ENCODE peak calls at places on chromosomes 5 and 9, in four cellular contexts. R is cardiac muscle cell, C is nephron progenitor cell, A is AG04450. Q is an unnamed sample.

GRCh38 chr9:101047848-101048402 is 19.4 kb downstream of the PLPPR1 start:
- DNase-seq in C (no peak), A (no peak), R (no peak), Q (no peak)

GRCh38 chr9:137673871-137674270 is 55.1 kb downstream of the EHMT1 start:
- DNase-seq in R (peak), A (no peak), C (no peak), Q (no peak)

GRCh38 chr5:33281507-33281906 is 159.3 kb upstream of the TARS1 start:
- DNase-seq in R (no peak), A (no peak), C (no peak), Q (no peak)

GRCh38 chr5:149878371-149878770 is 66.2 kb downstream of the PDE6A start:
- DNase-seq in C (no peak), A (no peak), R (peak), Q (no peak)

GRCh38 chr5:36724429-36725332 is 118.3 kb downstream of the SLC1A3 start:
- DNase-seq in A (no peak), C (no peak), R (no peak), Q (peak)

GRCh38 chr9:17063535-17064135 is 71.2 kb upstream of the CNTLN start:
- DNase-seq in C (peak), R (peak), A (peak), Q (peak)

GRCh38 chr5:124906339-124907097 is 160.1 kb upstream of the ZNF608 start:
- DNase-seq in A (peak), R (peak), C (peak), Q (no peak)

GRCh38 chr5:155700333-155700732 is 626.6 kb upstream of the SGCD start:
- DNase-seq in A (no peak), R (no peak), C (no peak), Q (no peak)

GRCh38 chr5:43353668-43354067 is 40.5 kb upstream of the HMGCS1 start:
- DNase-seq in C (no peak), R (no peak), A (no peak), Q (no peak)

GRCh38 chr9:133713960-133714495 is 24.1 kb downstream of the SARDH start:
- DNase-seq in R (no peak), A (no peak), C (no peak), Q (no peak)

GRCh38 chr9:137580958-137581331 is 2.2 kb upstream of the DPH7 start:
- DNase-seq in A (no peak), R (no peak), C (no peak), Q (no peak)

GRCh38 chr9:38027714-38028113 is 41.3 kb downstream of the SHB start:
- DNase-seq in C (no peak), R (no peak), A (no peak), Q (no peak)

GRCh38 chr5:65191554-65192126 is 290.1 kb downstream of the ADAMTS6 start:
- DNase-seq in R (peak), A (no peak), C (no peak), Q (no peak)

GRCh38 chr5:14109771-14110170 is 33.4 kb upstream of the TRIO start:
- DNase-seq in R (peak), A (no peak), C (no peak), Q (no peak)

GRCh38 chr9:98455957-98456621 is 200.6 kb upstream of the TBC1D2 start:
- DNase-seq in R (peak), C (peak), A (peak), Q (no peak)

GRCh38 chr5:107670927-107671741 is at the start of gene EFNA5:
- DNase-seq in C (peak), R (peak), A (no peak), Q (peak)

GRCh38 chr9:100111235-100111634 is 12.2 kb downstream of the INVS start:
- DNase-seq in A (peak), C (no peak), R (peak), Q (no peak)

GRCh38 chr5:57207681-57208080 is 33.8 kb downstream of the GPBP1 start:
- DNase-seq in R (no peak), A (no peak), C (no peak), Q (no peak)

GRCh38 chr5:1894243-1894642 is 11.5 kb upstream of the IRX4 start:
- DNase-seq in R (no peak), C (no peak), A (no peak), Q (no peak)

GRCh38 chr9:126722922-126723806 is 81.7 kb upstream of the ZBTB43 start:
- DNase-seq in A (no peak), C (peak), R (peak), Q (peak)

GRCh38 chr5:177194278-177194677 is 60.7 kb downstream of the NSD1 start:
- DNase-seq in C (no peak), A (peak), R (peak), Q (no peak)

GRCh38 chr9:136095028-136095494 is at the start of gene NACC2:
- DNase-seq in R (peak), A (no peak), C (peak), Q (no peak)

GRCh38 chr9:94054731-94055130 is 29.5 kb upstream of the PTPDC1 start:
- DNase-seq in R (peak), A (no peak), C (no peak), Q (no peak)

GRCh38 chr5:179791881-179792611 is 1.7 kb upstream of the LTC4S start:
- DNase-seq in C (no peak), A (no peak), R (no peak), Q (no peak)

GRCh38 chr5:94623877-94624276 is 5.4 kb downstream of the SLF1 start:
- DNase-seq in C (no peak), A (no peak), R (no peak), Q (no peak)

GRCh38 chr5:94618493-94619328 is at the start of the genes KIAA0825 and SLF1:
- DNase-seq in R (peak), A (peak), C (peak), Q (peak)

GRCh38 chr5:94620257-94620656 is 1.8 kb downstream of the SLF1 start:
- DNase-seq in C (no peak), R (no peak), A (no peak), Q (no peak)

GRCh38 chr5:94623026-94623425 is 4.6 kb downstream of the SLF1 start:
- DNase-seq in C (no peak), A (no peak), R (peak), Q (no peak)

GRCh38 chr5:94621763-94622162 is 3.3 kb downstream of the SLF1 start:
- DNase-seq in C (no peak), A (no peak), R (peak), Q (no peak)
- TF ChIP-seq CTCF in C (no peak), A (no peak), R (no peak), Q (no peak)

GRCh38 chr9:121649476-121650219 is 1.8 kb upstream of the DAB2IP start:
- DNase-seq in C (no peak), A (no peak), R (no peak), Q (no peak)

GRCh38 chr9:121646992-121647391 is 4.4 kb upstream of the DAB2IP start:
- DNase-seq in C (no peak), A (no peak), R (no peak), Q (no peak)

GRCh38 chr9:121648172-121648571 is 3.3 kb upstream of the DAB2IP start:
- DNase-seq in R (no peak), C (no peak), A (no peak), Q (no peak)

GRCh38 chr9:121650220-121651013 is 1.0 kb upstream of the DAB2IP start:
- DNase-seq in A (peak), R (peak), C (peak), Q (no peak)

DNA sequence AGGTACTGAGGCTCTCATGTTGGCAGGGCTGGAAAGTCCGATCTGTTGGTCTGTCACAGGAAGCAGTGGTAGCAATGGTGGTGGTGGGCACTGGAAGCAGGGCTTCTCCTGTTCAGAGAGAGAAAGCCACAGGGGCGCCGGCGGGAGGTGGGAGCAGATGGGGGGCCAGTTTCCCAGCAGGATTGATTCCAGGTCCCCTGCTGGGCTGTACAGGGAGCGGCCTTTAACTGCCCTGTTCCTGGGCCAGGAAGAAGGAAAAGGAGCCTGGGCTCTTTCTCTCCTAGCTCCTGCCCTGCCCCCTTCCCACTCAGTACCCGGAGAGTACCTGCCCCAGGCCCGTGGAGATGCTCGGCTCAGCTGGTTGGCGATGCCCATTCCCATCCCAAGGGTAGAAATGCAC is 2.6 kb upstream of the DAB2IP start:
- DNase-seq in C (no peak), R (no peak), A (no peak), Q (no peak)
- TF ChIP-seq CTCF in C (no peak), R (no peak), A (no peak), Q (no peak)

DNA sequence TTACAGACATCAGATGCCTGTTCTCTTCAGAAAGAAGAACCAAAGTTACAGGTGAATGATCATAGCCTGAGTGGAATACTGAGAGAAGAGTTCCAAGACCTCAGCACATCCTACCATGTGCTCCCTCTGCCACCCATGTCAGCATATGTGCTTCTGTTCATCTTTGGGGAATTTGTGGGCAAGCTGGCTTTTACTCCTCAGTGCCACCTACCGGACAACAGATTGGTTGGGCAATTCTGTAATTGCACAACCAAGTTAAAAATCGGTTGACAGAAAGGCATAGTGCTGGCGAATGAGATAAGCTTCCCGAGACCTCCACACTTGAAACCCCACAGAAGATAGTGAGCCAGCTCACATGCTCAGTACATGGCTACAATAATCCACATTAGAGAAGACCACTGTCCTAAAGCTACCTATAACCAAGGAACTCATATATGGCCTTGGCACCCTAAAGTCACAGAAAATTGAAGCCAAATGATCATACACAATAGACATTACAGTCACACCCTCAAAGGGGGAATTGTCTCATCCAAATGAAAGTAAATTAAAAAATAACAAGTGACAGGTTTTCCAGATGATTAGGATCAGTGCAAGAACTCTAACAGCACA is 1238.0 kb upstream of the NUDT12 start:
- DNase-seq in A (no peak), R (no peak), C (no peak), Q (no peak)
- TF ChIP-seq CTCF in A (peak), R (no peak), C (no peak), Q (peak)

DNA sequence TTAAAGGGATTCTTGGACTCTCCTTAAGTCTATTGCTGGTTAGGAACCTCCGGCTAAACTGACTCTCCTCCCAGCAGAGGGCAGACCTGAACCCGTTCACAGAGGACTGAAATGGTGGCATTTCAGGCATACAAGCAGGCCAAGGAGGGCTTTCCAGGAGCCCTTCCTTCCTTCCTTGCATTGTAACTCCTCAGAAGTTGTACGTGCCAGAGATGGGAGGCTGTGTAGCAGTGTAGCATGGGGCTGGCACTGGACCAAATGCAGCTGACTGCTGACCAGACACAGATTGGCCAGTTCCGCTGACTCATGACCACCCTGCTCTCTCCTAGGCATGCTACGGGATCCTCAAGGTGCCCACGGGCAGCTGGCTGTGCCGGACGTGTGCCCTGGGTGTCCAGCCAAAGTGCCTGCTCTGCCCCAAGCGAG is 36.4 kb downstream of the JADE2 start:
- DNase-seq in A (no peak), C (peak), R (peak), Q (no peak)
- TF ChIP-seq CTCF in A (peak), C (peak), R (peak), Q (peak)